ENCODE peak calls at places on chromosomes 12 and 14, in six cellular contexts. M is caudate nucleus; V is A549; R is H1; G is K562; D is naive thymus-derived CD4-positive, alpha-beta T cell. Q is an unnamed sample.

GRCh38 chr12:13465641-13466040 is 269.1 kb downstream of the EMP1 start:
- DNase-seq in R (no peak), D (no peak), V (no peak), M (no peak), G (no peak), Q (no peak)

GRCh38 chr12:96438330-96438729 is 38.1 kb upstream of the CDK17 start:
- DNase-seq in D (no peak), M (no peak), G (no peak), R (no peak), V (no peak), Q (no peak)

GRCh38 chr14:69798339-69798735 is 1.3 kb upstream of the SLC10A1 start:
- DNase-seq in R (no peak), M (no peak), V (no peak), G (no peak), D (no peak), Q (no peak)

GRCh38 chr12:108425238-108425795 is 86.2 kb upstream of the CMKLR1 start:
- DNase-seq in R (peak; percentile 62), M (no peak), G (no peak), V (no peak), D (no peak), Q (no peak)

GRCh38 chr12:96098631-96099030 is 63.2 kb upstream of the LTA4H start:
- DNase-seq in D (no peak), M (no peak), G (no peak), R (no peak), V (no peak), Q (no peak)

GRCh38 chr12:124294686-124295315 is at the start of gene RFLNA:
- DNase-seq in M (no peak), D (no peak), V (no peak), G (no peak), R (peak; percentile 76), Q (no peak)

GRCh38 chr14:73250781-73251500 is 13.6 kb downstream of the PAPLN start:
- DNase-seq in M (no peak), D (no peak), G (no peak), V (no peak), R (no peak), Q (no peak)

GRCh38 chr14:91377700-91378652 is 39.6 kb downstream of the CCDC88C start:
- DNase-seq in V (no peak), D (no peak), R (no peak), M (no peak), G (no peak), Q (no peak)

GRCh38 chr12:57134949-57135348 is 6.7 kb downstream of the LRP1 start:
- DNase-seq in V (no peak), D (no peak), R (no peak), G (no peak), M (no peak), Q (no peak)

GRCh38 chr14:96851694-96852381 is 54.7 kb downstream of the VRK1 start:
- DNase-seq in G (no peak), R (no peak), M (no peak), D (no peak), V (no peak), Q (no peak)
- H3K27ac ChIP-seq in G (no peak overlapping the region), R (no peak overlapping the region), M (no peak overlapping the region), D (no peak overlapping the region), V (no peak overlapping the region), Q (no peak overlapping the region)

DNA sequence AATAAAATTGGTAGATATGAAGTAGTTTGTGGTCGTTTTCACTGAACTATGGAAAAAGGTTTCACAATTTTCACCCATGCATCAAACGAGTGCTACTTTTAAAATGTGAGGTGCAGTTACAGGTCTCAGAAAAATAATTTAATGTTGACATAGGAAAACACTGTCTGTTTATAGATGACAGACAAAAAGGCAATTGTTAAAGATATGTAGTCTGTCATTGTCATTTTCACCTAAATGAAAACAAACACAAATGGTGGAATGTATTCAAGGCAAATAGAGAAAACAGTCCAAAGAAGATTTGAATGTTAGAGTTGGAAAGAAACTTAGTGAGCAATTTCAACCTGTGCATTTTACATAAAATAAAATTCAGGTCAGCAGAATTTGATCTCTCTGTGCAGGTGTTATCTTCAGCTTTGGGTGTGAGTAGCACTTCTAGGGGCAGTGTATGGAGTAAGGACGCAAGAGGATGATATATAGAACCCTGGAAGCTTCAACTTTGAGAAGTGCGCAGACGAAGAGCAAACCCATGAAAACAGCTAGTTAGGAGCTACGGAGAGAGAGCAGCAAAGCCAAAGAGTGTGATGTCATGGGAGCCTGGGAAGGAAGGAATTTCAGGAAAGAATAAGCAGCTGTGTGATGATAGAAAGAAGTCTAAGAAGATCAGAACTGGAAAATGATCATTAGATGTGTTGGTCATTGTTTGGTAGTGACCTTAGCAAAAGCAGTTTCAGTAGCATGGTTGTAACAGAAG is 6.2 kb downstream of the RERG start:
- DNase-seq in M (no peak), R (no peak), V (no peak), G (no peak), D (no peak), Q (no peak)
- H3K27ac ChIP-seq in M (no peak overlapping the region), R (no peak overlapping the region), V (no peak overlapping the region), G (no peak overlapping the region), D (no peak overlapping the region), Q (no peak overlapping the region)

DNA sequence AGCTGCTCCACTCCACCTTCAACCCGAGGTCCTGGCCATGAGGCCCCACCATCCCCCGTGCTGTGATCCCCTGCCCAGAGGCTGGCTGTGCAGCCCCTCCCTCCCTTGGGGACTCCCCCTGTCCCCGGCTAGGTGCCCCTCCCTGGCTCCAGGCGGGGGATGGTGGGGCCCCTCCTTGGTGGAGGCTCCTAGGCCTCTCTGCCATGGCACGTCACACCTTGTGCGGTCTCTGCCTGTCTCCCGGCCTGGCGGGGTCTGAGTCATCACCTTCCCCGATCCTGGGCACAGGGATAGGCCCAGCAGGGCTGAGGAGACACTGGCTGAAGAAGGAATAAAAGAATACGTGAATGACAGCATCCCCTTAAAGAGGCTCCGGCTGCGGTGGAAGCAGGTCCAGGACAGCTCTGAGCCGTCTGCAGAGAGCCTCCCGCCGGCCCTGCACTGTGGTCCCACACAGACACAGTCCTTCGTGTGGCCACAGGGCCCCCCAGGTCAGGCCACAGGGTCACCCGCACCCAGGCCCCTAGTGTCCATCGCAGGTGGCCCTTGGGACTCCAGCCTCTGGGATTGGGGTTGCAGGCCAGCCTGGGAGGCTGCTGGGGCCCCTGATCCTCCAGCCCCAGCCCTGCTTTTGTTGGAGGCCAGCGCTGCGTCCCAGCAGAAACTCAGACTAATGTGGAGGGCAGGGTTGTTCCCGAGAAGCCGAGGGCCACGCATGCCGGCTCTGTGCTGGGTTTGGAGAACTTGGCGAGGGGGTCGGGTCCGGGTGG is 43.6 kb downstream of the KIF26A start:
- DNase-seq in M (no peak), V (no peak), R (no peak), G (no peak), D (no peak), Q (no peak)
- H3K27ac ChIP-seq in M (no peak overlapping the region), V (no peak overlapping the region), R (no peak overlapping the region), G (no peak overlapping the region), D (no peak overlapping the region), Q (no peak overlapping the region)

DNA sequence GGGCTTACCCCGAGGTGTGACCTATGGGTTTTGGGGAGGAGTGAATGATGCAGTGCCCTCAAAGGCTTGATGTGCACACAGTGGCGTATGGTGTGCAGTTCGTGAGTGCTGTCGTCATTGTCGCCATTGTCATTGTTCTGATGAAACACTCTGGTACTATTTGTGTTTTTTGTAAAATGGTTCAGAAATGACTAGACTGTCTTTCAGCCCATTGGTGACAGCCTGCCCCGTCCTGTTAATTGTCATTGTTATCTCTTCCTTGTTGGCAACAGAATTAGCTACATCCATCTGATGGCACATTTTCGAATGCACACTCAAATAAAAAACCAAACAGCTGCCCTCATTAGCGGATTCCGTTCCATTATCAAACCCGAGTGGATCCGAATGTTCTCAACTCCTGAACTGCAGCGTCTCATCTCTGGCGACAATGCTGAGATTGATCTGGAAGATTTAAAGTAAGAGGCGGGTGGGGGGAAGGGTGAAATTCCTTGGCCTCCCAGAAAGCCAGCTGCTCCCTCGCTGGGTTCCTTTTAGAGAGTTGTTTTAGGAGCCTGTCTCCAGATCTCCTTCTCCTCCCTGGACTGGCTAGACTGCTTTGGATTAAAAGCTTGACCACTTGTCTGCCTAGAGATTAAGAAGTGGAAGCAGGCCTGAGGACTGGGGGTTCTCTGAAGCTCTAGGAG is 43.5 kb downstream of the MMAB start:
- DNase-seq in V (no peak), G (no peak), M (no peak), D (no peak), R (no peak), Q (no peak)
- H3K27ac ChIP-seq in V (no peak overlapping the region), G (no peak overlapping the region), M (peak overlapping the region; percentile 78), D (no peak overlapping the region), R (no peak overlapping the region), Q (peak overlapping the region; percentile 96)

DNA sequence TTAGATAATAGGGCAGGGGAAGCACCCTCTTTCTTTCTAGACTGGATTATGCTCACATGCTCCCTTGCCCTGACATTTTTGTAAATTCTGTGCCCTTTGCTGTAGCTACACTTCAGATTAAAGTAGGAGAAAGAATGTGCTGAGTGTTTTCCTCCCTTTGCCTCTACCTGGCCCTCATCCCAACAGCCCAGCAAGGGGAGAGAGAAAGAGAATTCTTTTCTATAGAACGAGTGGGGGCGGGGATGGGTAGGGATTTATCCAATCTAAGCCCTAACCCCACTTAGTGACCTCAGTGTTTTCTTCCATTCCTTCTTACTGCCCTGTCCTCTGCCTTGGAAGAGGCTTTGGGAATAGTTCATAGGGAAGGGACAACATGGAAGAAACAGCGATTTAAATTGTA is 13.5 kb downstream of the GPR84 start:
- DNase-seq in G (no peak), R (no peak), M (no peak), V (no peak), D (no peak), Q (no peak)
- H3K27ac ChIP-seq in G (no peak overlapping the region), R (no peak overlapping the region), M (peak overlapping the region; percentile 98), V (no peak overlapping the region), D (no peak overlapping the region), Q (no peak overlapping the region)